ENCODE peak calls at places on chromosome 14, in four cellular contexts. L, Y, J and N are unnamed samples.

GRCh38 chr14:26190644-26191043 is 407.2 kb downstream of the NOVA1 start:
- DNase-seq in L (no peak), J (no peak), Y (no peak), N (no peak)

GRCh38 chr14:52992236-52992635 is 41.4 kb upstream of the FERMT2 start:
- DNase-seq in Y (no peak), J (no peak), L (no peak), N (no peak)

GRCh38 chr14:55129086-55129427 is at the start of gene LGALS3:
- DNase-seq in J (peak), L (peak), Y (peak), N (peak)

GRCh38 chr14:52043690-52044089 is 25.2 kb downstream of the NID2 start:
- DNase-seq in L (no peak), J (peak), Y (peak), N (no peak)

GRCh38 chr14:73245401-73246325 is 8.4 kb downstream of the PAPLN start:
- DNase-seq in Y (peak), L (no peak), J (peak), N (no peak)

GRCh38 chr14:96881713-96882112 is 84.5 kb downstream of the VRK1 start:
- DNase-seq in J (no peak), L (no peak), Y (no peak), N (no peak)

GRCh38 chr14:82642425-82642824 is 1108.8 kb upstream of the SEL1L start:
- DNase-seq in J (peak), Y (no peak), L (no peak), N (peak)

GRCh38 chr14:93009471-93010117 is 86.6 kb downstream of the CHGA start:
- DNase-seq in Y (no peak), L (no peak), J (no peak), N (no peak)

GRCh38 chr14:63650336-63650952 is 8.8 kb upstream of the WDR89 start:
- DNase-seq in Y (no peak), J (no peak), L (no peak), N (no peak)

GRCh38 chr14:88477513-88478250 is 77.1 kb downstream of the PTPN21 start:
- DNase-seq in Y (no peak), J (no peak), L (no peak), N (no peak)

GRCh38 chr14:93747102-93747501 is 41.2 kb downstream of the PRIMA1 start:
- DNase-seq in J (no peak), L (no peak), Y (no peak), N (no peak)

GRCh38 chr14:57578427-57579220 is 85.0 kb upstream of the CCDC198 start:
- DNase-seq in L (no peak), Y (no peak), J (no peak), N (no peak)

GRCh38 chr14:104286496-104286895 is 148.1 kb downstream of the KIF26A start:
- DNase-seq in Y (no peak), J (no peak), L (no peak), N (no peak)

GRCh38 chr14:72641086-72641485 is 252.8 kb downstream of the DPF3 start:
- DNase-seq in L (no peak), Y (no peak), J (no peak), N (no peak)

GRCh38 chr14:38971258-38971921 is 131.6 kb downstream of the SEC23A start:
- DNase-seq in J (no peak), Y (no peak), L (no peak), N (no peak)

GRCh38 chr14:52891800-52892199 is 59.0 kb downstream of the FERMT2 start:
- DNase-seq in J (no peak), Y (no peak), L (no peak), N (no peak)

GRCh38 chr14:91139776-91140175 is 25.9 kb downstream of the DGLUCY start:
- DNase-seq in J (no peak), Y (no peak), L (no peak), N (no peak)

GRCh38 chr14:59046746-59047145 is 141.7 kb upstream of the DAAM1 start:
- DNase-seq in L (no peak), J (no peak), Y (no peak), N (no peak)

GRCh38 chr14:29740491-29740890 is 187.2 kb downstream of the PRKD1 start:
- DNase-seq in Y (no peak), L (no peak), J (no peak), N (no peak)

GRCh38 chr14:102915292-102916110 is 7.0 kb upstream of the AMN start:
- DNase-seq in J (no peak), Y (no peak), L (no peak), N (no peak)

GRCh38 chr14:102920273-102920997 is 2.0 kb upstream of the AMN start:
- DNase-seq in L (no peak), J (no peak), Y (no peak), N (no peak)

GRCh38 chr14:102916347-102917055 is 6.0 kb upstream of the AMN start:
- DNase-seq in L (no peak), Y (no peak), J (no peak), N (no peak)

GRCh38 chr14:102917056-102917385 is 5.4 kb upstream of the AMN start:
- DNase-seq in L (no peak), J (no peak), Y (no peak), N (no peak)

GRCh38 chr14:102917469-102918211 is 4.8 kb upstream of the AMN start:
- DNase-seq in L (peak), Y (peak), J (peak), N (peak)
- TF ChIP-seq POLR2A in L (no peak), Y (no peak), J (no peak), N (no peak)

GRCh38 chr14:103130965-103131364 is 7.7 kb downstream of the TNFAIP2 start:
- DNase-seq in J (no peak), Y (no peak), L (peak), N (peak)

GRCh38 chr14:103130017-103130764 is 6.9 kb downstream of the TNFAIP2 start:
- DNase-seq in L (no peak), J (no peak), Y (no peak), N (no peak)

GRCh38 chr14:103128631-103129300 is 5.5 kb downstream of the TNFAIP2 start:
- DNase-seq in L (no peak), Y (peak), J (no peak), N (peak)

GRCh38 chr14:103127861-103128598 is 4.8 kb downstream of the TNFAIP2 start:
- DNase-seq in J (no peak), L (no peak), Y (no peak), N (peak)

GRCh38 chr14:103129301-103130016 is 6.2 kb downstream of the TNFAIP2 start:
- DNase-seq in Y (no peak), L (no peak), J (no peak), N (peak)
- TF ChIP-seq POLR2A in Y (no peak), L (no peak), J (no peak), N (no peak)

GRCh38 chr14:32076278-32077080 is 625 bp upstream of the ARHGAP5 start:
- DNase-seq in Y (peak), J (peak), L (peak), N (peak)

GRCh38 chr14:32078794-32079663 is 1.9 kb downstream of the ARHGAP5 start:
- DNase-seq in J (peak), Y (no peak), L (no peak), N (no peak)

GRCh38 chr14:32078030-32078793 is 1.1 kb downstream of the ARHGAP5 start:
- DNase-seq in Y (peak), J (peak), L (peak), N (no peak)

GRCh38 chr14:32075636-32076277 is 1.3 kb upstream of the ARHGAP5 start:
- DNase-seq in L (peak), J (peak), Y (no peak), N (peak)

DNA sequence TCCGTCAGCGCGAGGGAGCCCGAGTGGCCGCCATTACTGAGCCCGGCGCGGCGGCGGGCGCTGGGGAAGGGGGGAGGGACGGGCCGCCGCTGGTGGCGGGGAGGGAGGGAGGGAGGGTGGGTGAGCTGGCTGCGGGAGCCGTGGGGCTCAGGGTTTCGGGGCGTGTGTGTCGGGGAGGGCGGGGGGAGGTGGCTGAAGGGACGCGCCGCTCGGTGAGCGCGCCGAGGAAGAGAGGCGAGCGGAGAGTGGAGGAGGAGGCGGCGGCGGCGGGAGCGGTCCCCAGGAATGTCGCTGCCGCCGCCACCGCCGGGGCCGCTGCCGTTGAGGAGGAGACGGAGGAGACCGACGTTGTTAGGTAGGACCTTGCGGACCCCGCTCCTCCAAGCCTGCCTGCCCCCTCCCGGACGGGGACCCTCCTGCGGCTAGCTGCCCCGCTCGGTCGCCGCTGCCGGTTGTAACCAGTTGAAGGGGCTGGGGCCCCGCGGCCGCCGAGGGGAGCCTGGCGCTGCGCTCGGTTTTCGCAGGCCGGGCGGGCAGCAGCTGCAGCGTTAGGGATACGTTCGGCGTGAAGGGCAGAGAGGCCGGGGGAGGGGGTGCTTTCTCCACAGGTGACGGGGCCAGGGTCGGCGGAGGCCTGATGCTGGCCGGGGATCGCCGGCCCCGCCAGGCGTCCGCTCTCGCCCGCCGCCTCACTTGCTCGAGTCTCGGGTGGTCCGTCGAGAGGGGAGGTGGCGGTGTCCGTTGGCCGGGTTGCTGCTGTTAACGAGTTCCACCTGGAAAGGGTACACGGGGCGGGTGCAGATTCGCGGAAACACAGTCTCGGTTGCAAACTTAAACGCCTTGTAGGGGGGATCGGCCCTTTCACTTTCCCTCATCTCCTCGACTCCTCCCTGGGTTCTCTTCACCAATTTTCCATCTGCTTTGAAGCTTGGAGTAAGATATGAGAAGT is at the start of gene ARHGAP5:
- DNase-seq in J (peak), L (no peak), Y (peak), N (peak)
- TF ChIP-seq POLR2A in J (peak), L (peak), Y (no peak), N (peak)

GRCh38 chr14:22887990-22888378 is 5.0 kb downstream of the REM2 start:
- DNase-seq in Y (no peak), J (no peak), L (no peak), N (no peak)

GRCh38 chr14:22887260-22887989 is 4.4 kb downstream of the REM2 start:
- DNase-seq in L (peak), J (peak), Y (peak), N (peak)

GRCh38 chr14:22884721-22885523 is 1.9 kb downstream of the REM2 start:
- DNase-seq in J (no peak), Y (no peak), L (no peak), N (no peak)

GRCh38 chr14:22885975-22886374 is 3.0 kb downstream of the REM2 start:
- DNase-seq in J (no peak), Y (no peak), L (no peak), N (no peak)

DNA sequence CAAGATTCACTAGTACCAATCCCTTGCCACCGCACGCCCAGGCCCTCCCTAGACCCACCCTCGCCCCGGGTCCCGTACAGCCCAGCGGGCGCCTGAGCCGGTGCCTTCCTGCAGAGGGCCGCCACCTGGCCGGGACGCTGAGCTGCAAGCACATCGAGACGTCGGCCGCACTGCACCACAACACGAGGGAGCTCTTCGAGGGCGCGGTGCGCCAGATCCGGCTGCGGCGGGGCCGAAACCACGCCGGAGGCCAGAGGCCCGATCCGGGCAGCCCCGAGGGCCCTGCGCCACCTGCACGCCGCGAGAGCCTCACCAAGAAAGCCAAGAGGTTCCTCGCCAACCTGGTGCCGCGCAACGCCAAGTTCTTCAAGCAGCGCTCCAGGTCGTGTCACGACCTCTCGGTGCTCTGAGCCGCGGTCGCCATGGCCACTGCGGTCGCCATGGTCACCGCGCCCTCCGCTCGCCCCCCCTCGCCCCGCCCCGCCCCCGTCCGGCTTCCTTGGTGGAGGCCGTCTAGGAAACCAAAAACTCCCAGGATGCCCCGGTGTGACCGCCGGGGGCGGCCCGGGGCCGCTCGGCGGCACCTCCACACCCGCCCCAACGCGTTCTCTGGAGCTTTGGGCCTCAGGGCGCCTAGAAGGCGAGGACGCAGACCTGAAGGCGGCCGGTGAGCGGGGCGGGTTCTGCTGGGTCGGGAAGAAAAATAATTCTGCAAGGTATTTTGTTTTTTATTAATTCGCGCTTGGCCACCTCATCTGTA is 3.7 kb downstream of the REM2 start:
- DNase-seq in J (peak), L (peak), Y (peak), N (no peak)
- TF ChIP-seq POLR2A in J (peak), L (peak), Y (no peak), N (no peak)

DNA sequence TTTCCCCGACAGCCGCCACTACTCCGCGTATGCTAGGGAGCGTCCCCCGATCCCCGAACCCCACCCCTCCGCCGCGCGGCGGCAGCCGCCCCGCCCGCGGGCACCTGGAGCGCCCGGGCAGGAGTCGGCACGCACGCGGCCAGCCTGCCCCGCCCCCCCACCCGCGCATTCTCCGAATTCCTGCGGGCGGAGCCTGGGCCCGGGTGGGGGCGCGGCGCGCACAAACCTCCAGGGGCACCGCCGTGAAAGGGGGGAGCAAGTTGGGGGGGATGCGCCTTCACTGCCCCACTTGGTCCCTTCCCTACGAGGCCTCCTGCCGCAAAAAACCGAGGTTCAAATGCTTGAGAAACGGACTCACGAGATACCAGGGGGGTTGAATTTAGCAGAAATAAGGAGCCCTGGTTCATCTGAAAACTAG is 1.7 kb downstream of the AJUBA start:
- DNase-seq in Y (peak), J (no peak), L (peak), N (no peak)
- TF ChIP-seq POLR2A in Y (no peak), J (no peak), L (no peak), N (peak)

DNA sequence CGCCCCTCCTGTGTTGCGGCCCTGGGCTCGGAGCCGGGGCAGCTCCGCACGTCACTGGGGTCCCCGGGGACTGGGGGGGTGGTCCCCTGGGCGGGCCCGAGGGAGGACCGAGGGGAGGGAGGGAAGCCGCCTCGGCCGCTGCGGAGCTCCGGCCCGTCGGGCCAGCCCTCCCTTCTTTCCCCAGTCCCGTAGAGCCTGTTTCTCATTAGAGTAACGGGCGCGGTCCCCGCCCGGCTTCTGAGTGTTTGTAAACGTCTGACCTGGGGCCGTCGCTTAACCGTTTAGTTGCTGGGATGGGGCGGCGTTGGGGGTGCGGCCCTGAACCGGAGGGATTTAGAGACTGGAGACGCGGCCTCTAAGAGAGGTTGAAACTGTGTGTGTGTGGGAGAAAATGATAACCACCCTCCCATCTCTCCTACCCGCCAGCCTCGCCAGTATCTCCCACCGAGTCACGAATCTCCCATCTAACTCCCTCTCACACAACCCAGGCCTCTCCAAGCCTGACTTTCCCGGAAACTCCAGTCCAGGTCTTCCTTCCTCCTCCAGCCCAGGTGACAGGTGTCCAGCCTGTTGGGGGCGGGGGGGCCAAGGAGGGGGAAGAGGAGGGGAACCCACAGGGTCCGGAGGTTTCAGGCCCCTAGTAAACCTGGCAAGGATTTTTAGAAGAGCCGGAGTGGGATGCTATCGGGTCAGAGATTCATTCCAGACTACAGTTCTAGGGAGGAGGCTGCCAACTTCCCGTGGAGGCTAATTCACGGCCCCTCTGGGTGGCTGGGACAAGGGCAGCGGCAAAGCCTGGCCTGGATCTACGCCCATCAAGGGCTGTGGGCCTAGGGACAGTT is 1.1 kb upstream of the NFATC4 start:
- DNase-seq in Y (peak), L (peak), J (peak), N (peak)
- TF ChIP-seq POLR2A in Y (no peak), L (peak), J (peak), N (no peak)

DNA sequence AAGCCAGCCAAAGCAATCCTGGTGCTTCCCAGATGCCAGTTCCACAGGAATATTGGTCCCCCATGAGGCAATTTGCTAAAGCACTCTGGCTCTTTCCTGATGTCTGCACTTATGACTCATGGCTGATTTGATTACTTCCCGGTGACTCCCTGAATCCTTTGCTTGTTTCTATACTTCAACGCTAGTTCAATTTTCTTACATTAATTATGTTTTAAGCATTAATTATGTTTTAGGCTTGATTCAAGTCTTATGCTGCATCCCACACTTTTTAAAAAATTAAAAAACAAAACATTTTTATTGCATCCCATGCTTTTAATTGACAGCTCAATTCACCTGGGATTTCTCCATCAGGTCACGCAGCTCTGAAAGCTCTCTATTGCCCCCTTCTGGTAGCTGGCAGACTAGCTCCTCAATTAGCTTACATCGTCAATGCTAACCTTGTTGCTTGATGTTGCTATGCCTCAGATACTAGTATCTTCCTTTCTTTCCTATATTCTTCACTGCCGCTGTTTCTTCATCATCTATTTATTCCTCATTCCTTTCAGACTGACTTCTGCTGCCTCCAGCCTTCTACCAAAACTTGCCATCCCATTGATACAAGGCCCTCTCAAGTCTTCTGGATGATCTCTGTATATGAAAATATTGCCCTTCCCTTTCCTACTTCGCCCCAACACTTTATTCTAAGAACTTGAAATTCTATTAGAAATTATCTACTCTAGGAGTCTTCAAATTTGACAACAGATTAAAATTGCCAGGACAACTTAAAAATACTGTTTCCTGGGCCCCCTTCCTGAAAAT is 32.0 kb downstream of the TSHR start:
- DNase-seq in J (peak), L (peak), Y (peak), N (peak)
- TF ChIP-seq POLR2A in J (no peak), L (no peak), Y (no peak), N (no peak)

GRCh38 chr14:69772082-69773017 is 5.4 kb downstream of the SRSF5 start:
- DNase-seq in Y (no peak), L (no peak), J (no peak), N (no peak)
- TF ChIP-seq POLR2A in Y (no peak), L (no peak), J (no peak), N (no peak)